ENCODE peak calls at places on chromosomes 5 and 9, in ten cellular contexts. I, S, Z, X, J, K, C, D, W and P are unnamed samples.

GRCh38 chr5:62627121-62627520 is 48.5 kb downstream of the LRRC70 start:
- DNase-seq in X (no peak), Z (no peak), D (no peak), J (no peak), C (no peak), S (no peak), K (no peak), W (no peak), I (no peak), P (no peak)

GRCh38 chr5:44345871-44346270 is 43.3 kb downstream of the FGF10 start:
- DNase-seq in I (no peak), S (no peak), K (no peak), D (no peak), C (no peak), W (no peak), Z (no peak), J (no peak), X (no peak), P (no peak)

GRCh38 chr5:131671994-131672655 is 37.1 kb upstream of the RAPGEF6 start:
- DNase-seq in X (no peak), S (no peak), D (no peak), Z (no peak), W (no peak), I (no peak), K (peak), C (no peak), J (no peak), P (no peak)

GRCh38 chr9:27125030-27125429 is 16.0 kb downstream of the TEK start:
- DNase-seq in Z (no peak), C (no peak), D (no peak), I (no peak), X (no peak), K (peak), J (no peak), S (no peak), W (no peak), P (no peak)

GRCh38 chr5:143923634-143924265 is 111.8 kb downstream of the HMHB1 start:
- DNase-seq in Z (no peak), W (no peak), D (no peak), J (no peak), S (no peak), X (no peak), K (peak), I (no peak), C (no peak), P (no peak)

GRCh38 chr5:137370511-137371071 is 128.5 kb downstream of the SPOCK1 start:
- DNase-seq in I (no peak), W (no peak), J (no peak), S (no peak), K (peak), Z (no peak), X (no peak), C (no peak), D (no peak), P (no peak)

GRCh38 chr9:91078041-91078441 is 276.4 kb downstream of the SYK start:
- DNase-seq in J (no peak), Z (no peak), K (no peak), D (no peak), X (no peak), W (no peak), C (no peak), I (no peak), S (no peak), P (no peak)

GRCh38 chr5:66307647-66308257 is 163.7 kb downstream of the SREK1 start:
- DNase-seq in I (peak), W (peak), S (no peak), D (peak), C (no peak), K (peak), J (no peak), Z (no peak), X (peak), P (no peak)

GRCh38 chr9:116156621-116157314 is 3.2 kb downstream of the PAPPA start:
- DNase-seq in C (no peak), K (peak), Z (no peak), S (no peak), D (peak), X (peak), W (no peak), I (peak), J (no peak), P (peak)

GRCh38 chr5:38401145-38401544 is 142.8 kb downstream of the EGFLAM start:
- DNase-seq in C (no peak), D (no peak), Z (no peak), X (no peak), I (no peak), K (no peak), W (no peak), J (no peak), S (no peak), P (no peak)

GRCh38 chr5:170342153-170342552 is 44.6 kb upstream of the LCP2 start:
- DNase-seq in C (no peak), I (no peak), Z (no peak), D (no peak), W (no peak), X (no peak), J (no peak), S (no peak), K (no peak), P (no peak)

GRCh38 chr5:6506631-6507030 is 58.0 kb downstream of the UBE2QL1 start:
- DNase-seq in C (no peak), K (no peak), S (no peak), Z (no peak), W (no peak), X (no peak), I (no peak), D (no peak), J (no peak), P (no peak)

GRCh38 chr9:110027624-110028023 is 180.3 kb downstream of the C9orf152 start:
- DNase-seq in I (no peak), Z (no peak), S (no peak), J (no peak), D (no peak), K (peak), X (no peak), W (peak), C (no peak), P (no peak)

GRCh38 chr5:54634089-54634488 is 116.5 kb downstream of the SNX18 start:
- DNase-seq in X (no peak), K (no peak), J (no peak), Z (no peak), W (no peak), D (no peak), S (no peak), C (no peak), I (no peak), P (no peak)

GRCh38 chr9:13383216-13383615 is 103.7 kb upstream of the MPDZ start:
- DNase-seq in J (no peak), K (peak), S (no peak), Z (no peak), C (no peak), W (no peak), X (no peak), D (no peak), I (no peak), P (no peak)

GRCh38 chr9:113548221-113549041 is 84.9 kb downstream of the RGS3 start:
- DNase-seq in I (no peak), J (no peak), S (peak), X (no peak), D (no peak), W (no peak), Z (no peak), C (peak), K (peak), P (no peak)

GRCh38 chr9:37787059-37787458 is 2.2 kb upstream of the EXOSC3 start:
- DNase-seq in X (no peak), I (no peak), J (no peak), C (no peak), W (no peak), Z (no peak), S (peak), D (no peak), K (no peak), P (no peak)

GRCh38 chr9:78261403-78262001 is 25.6 kb downstream of the CEP78 start:
- DNase-seq in X (no peak), J (no peak), C (no peak), S (no peak), W (no peak), I (peak), D (no peak), K (peak), Z (no peak), P (no peak)

GRCh38 chr9:68540712-68541535 is at the start of gene TMEM252:
- DNase-seq in J (no peak), X (no peak), S (no peak), D (no peak), C (no peak), I (no peak), Z (no peak), W (no peak), K (no peak), P (no peak)